ENCODE peak calls at places on chromosomes 7 and 10, in seven cellular contexts. Q, O, T, H, V, Y and M are unnamed samples.

GRCh38 chr10:7408003-7408493 is 2.8 kb downstream of the SFMBT2 start:
- DNase-seq in H (peak; percentile 68), Q (peak; percentile 75), Y (no peak), T (peak; percentile 54), O (no peak), V (peak; percentile 61), M (peak; percentile 70)

GRCh38 chr10:12191715-12192114 is 4.0 kb downstream of the NUDT5 start:
- DNase-seq in Y (no peak), H (no peak), T (no peak), Q (no peak), O (no peak), V (no peak), M (no peak)

GRCh38 chr10:31383810-31384588 is 65.0 kb downstream of the ZEB1 start:
- DNase-seq in H (no peak), Q (no peak), Y (peak; percentile 33), O (no peak), V (no peak), T (no peak), M (no peak)

GRCh38 chr7:159031750-159032149 is 112.9 kb downstream of the VIPR2 start:
- DNase-seq in O (no peak), V (no peak), T (no peak), Q (no peak), Y (no peak), H (no peak), M (no peak)

GRCh38 chr7:100817097-100817496 is 10.2 kb downstream of the EPHB4 start:
- DNase-seq in O (no peak), Q (no peak), V (no peak), H (no peak), Y (no peak), T (no peak), M (no peak)

GRCh38 chr10:110556296-110556695 is 11.2 kb upstream of the SMC3 start:
- DNase-seq in V (no peak), Y (no peak), T (no peak), H (no peak), O (no peak), Q (no peak), M (no peak)

GRCh38 chr10:126119591-126119990 is 223.2 kb downstream of the FANK1 start:
- DNase-seq in Q (no peak), O (no peak), T (no peak), Y (no peak), V (no peak), H (no peak), M (no peak)

GRCh38 chr10:86635402-86635801 is 18.9 kb upstream of the OPN4 start:
- DNase-seq in Q (no peak), Y (no peak), V (no peak), O (no peak), T (no peak), H (no peak), M (no peak)